ENCODE peak calls at places on chromosomes 3 and 15, in eight cellular contexts. E, V, Q, M, J, C, S and U are unnamed samples.

GRCh38 chr3:40780801-40781406 is 256.1 kb downstream of the ZNF621 start:
- DNase-seq in E (no peak), V (no peak), Q (no peak), M (no peak), J (no peak), C (no peak), S (peak), U (no peak)

GRCh38 chr3:195119461-195120198 is 151.3 kb downstream of the XXYLT1 start:
- DNase-seq in E (peak), V (no peak), Q (no peak), M (no peak), J (no peak), C (no peak), S (no peak), U (peak)

GRCh38 chr15:53378096-53378620 is 381.3 kb downstream of the WDR72 start:
- DNase-seq in E (no peak), V (no peak), Q (no peak), M (no peak), J (no peak), C (no peak), S (no peak), U (no peak)

GRCh38 chr3:110881069-110881468 is 190.5 kb upstream of the NECTIN3 start:
- DNase-seq in E (no peak), V (no peak), Q (peak), M (no peak), J (peak), C (no peak), S (peak), U (no peak)

GRCh38 chr3:52314495-52314894 is 1.6 kb upstream of the DNAH1 start:
- DNase-seq in E (no peak), V (peak), Q (no peak), M (no peak), J (no peak), C (no peak), S (no peak), U (no peak)

GRCh38 chr15:25170113-25170731 is 215.4 kb downstream of the SNRPN start:
- DNase-seq in E (no peak), V (peak), Q (no peak), M (no peak), J (no peak), C (no peak), S (peak), U (no peak)

GRCh38 chr15:60407406-60407805 is 9.6 kb upstream of the ANXA2 start:
- DNase-seq in E (no peak), V (no peak), Q (no peak), M (no peak), J (no peak), C (no peak), S (no peak), U (no peak)

GRCh38 chr3:86990171-86990733 is 697 bp downstream of the VGLL3 start:
- DNase-seq in E (no peak), V (no peak), Q (peak), M (peak), J (no peak), C (peak), S (peak), U (no peak)

GRCh38 chr3:119841808-119842471 is 60.0 kb downstream of the NR1I2 start:
- DNase-seq in E (no peak), V (no peak), Q (no peak), M (no peak), J (no peak), C (no peak), S (no peak), U (no peak)

GRCh38 chr3:59968510-59968909 is 918.7 kb upstream of the CFAP20DC start:
- DNase-seq in E (no peak), V (no peak), Q (no peak), M (no peak), J (no peak), C (no peak), S (no peak), U (no peak)

GRCh38 chr15:83030021-83030420 is 18.6 kb upstream of the C15orf40 start:
- DNase-seq in E (no peak), V (no peak), Q (no peak), M (no peak), J (no peak), C (no peak), S (no peak), U (no peak)

GRCh38 chr3:184773341-184774186 is 38.4 kb upstream of the VPS8 start:
- DNase-seq in E (no peak), V (no peak), Q (no peak), M (no peak), J (no peak), C (no peak), S (peak), U (no peak)

GRCh38 chr3:159804726-159805410 is 183.8 kb upstream of the IL12A start:
- DNase-seq in E (no peak), V (peak), Q (peak), M (peak), J (peak), C (peak), S (peak), U (no peak)

GRCh38 chr3:60633644-60634043 is 617.6 kb downstream of the FHIT start:
- DNase-seq in E (no peak), V (no peak), Q (no peak), M (no peak), J (no peak), C (no peak), S (no peak), U (no peak)

GRCh38 chr15:99998661-99999101 is 265.4 kb upstream of the LYSMD4 start:
- DNase-seq in E (peak), V (no peak), Q (no peak), M (no peak), J (no peak), C (no peak), S (no peak), U (no peak)

GRCh38 chr3:134369231-134369741 is 5.0 kb downstream of the AMOTL2 start:
- DNase-seq in E (no peak), V (no peak), Q (no peak), M (no peak), J (no peak), C (no peak), S (peak), U (no peak)

GRCh38 chr3:107452436-107452835 is 70.3 kb upstream of the BBX start:
- DNase-seq in E (no peak), V (no peak), Q (no peak), M (no peak), J (no peak), C (no peak), S (no peak), U (no peak)

GRCh38 chr3:101995371-101996046 is 146.2 kb downstream of the NFKBIZ start:
- DNase-seq in E (no peak), V (no peak), Q (no peak), M (no peak), J (no peak), C (no peak), S (no peak), U (peak)

GRCh38 chr3:73563896-73564582 is 60.7 kb downstream of the PDZRN3 start:
- DNase-seq in E (peak), V (no peak), Q (no peak), M (no peak), J (no peak), C (no peak), S (no peak), U (no peak)

GRCh38 chr15:99566157-99566900 is 545 bp downstream of the MEF2A start:
- DNase-seq in E (no peak), V (peak), Q (no peak), M (peak), J (peak), C (peak), S (peak), U (no peak)

GRCh38 chr3:175558261-175558660 is 699.1 kb downstream of the NAALADL2 start:
- DNase-seq in E (no peak), V (no peak), Q (no peak), M (no peak), J (no peak), C (no peak), S (no peak), U (no peak)

GRCh38 chr3:186394566-186395217 is 32.7 kb upstream of the DGKG start:
- DNase-seq in E (no peak), V (no peak), Q (no peak), M (no peak), J (no peak), C (no peak), S (no peak), U (no peak)

GRCh38 chr3:115671761-115672455 is 48.6 kb downstream of the GAP43 start:
- DNase-seq in E (no peak), V (no peak), Q (no peak), M (no peak), J (peak), C (no peak), S (no peak), U (no peak)

GRCh38 chr3:52481819-52482521 is 13.2 kb upstream of the STAB1 start:
- DNase-seq in E (no peak), V (no peak), Q (no peak), M (no peak), J (no peak), C (no peak), S (no peak), U (no peak)

GRCh38 chr3:194344012-194344411 is 7.1 kb downstream of the CPN2 start:
- DNase-seq in E (no peak), V (no peak), Q (peak), M (peak), J (peak), C (peak), S (peak), U (no peak)

GRCh38 chr3:148318240-148318639 is 379.5 kb upstream of the AGTR1 start:
- DNase-seq in E (no peak), V (no peak), Q (no peak), M (no peak), J (no peak), C (no peak), S (no peak), U (no peak)

GRCh38 chr3:148319960-148320359 is 377.7 kb upstream of the AGTR1 start:
- DNase-seq in E (no peak), V (no peak), Q (no peak), M (no peak), J (no peak), C (no peak), S (no peak), U (no peak)

GRCh38 chr3:148315756-148316155 is 381.9 kb upstream of the AGTR1 start:
- DNase-seq in E (no peak), V (no peak), Q (no peak), M (no peak), J (no peak), C (no peak), S (no peak), U (no peak)

GRCh38 chr3:148319161-148319915 is 378.4 kb upstream of the AGTR1 start:
- DNase-seq in E (no peak), V (peak), Q (no peak), M (no peak), J (peak), C (peak), S (no peak), U (peak)
- TF ChIP-seq CTCF in E (no peak), V (no peak), Q (no peak), M (no peak), J (no peak), C (no peak), S (no peak), U (no peak)

GRCh38 chr15:57610130-57610529 is 18.4 kb downstream of the MYZAP start:
- DNase-seq in E (peak), V (no peak), Q (peak), M (no peak), J (no peak), C (no peak), S (peak), U (no peak)

GRCh38 chr15:57606816-57607215 is 15.1 kb downstream of the MYZAP start:
- DNase-seq in E (no peak), V (no peak), Q (no peak), M (no peak), J (no peak), C (no peak), S (no peak), U (no peak)

GRCh38 chr15:57611119-57611518 is 19.4 kb downstream of the MYZAP start:
- DNase-seq in E (no peak), V (no peak), Q (no peak), M (no peak), J (no peak), C (no peak), S (no peak), U (no peak)

GRCh38 chr15:57607570-57608000 is 15.9 kb downstream of the MYZAP start:
- DNase-seq in E (peak), V (peak), Q (peak), M (no peak), J (no peak), C (no peak), S (no peak), U (no peak)

GRCh38 chr15:57611938-57612337 is 20.2 kb downstream of the MYZAP start:
- DNase-seq in E (peak), V (no peak), Q (peak), M (no peak), J (no peak), C (no peak), S (peak), U (no peak)
- TF ChIP-seq CTCF in E (peak), V (no peak), Q (no peak), M (peak), J (no peak), C (no peak), S (peak), U (no peak)

GRCh38 chr15:91142097-91142744 is 42.2 kb downstream of the SV2B start:
- DNase-seq in E (no peak), V (no peak), Q (no peak), M (no peak), J (peak), C (no peak), S (no peak), U (no peak)
- TF ChIP-seq CTCF in E (peak), V (peak), Q (no peak), M (peak), J (peak), C (peak), S (no peak), U (no peak)

GRCh38 chr3:50342818-50343633 is 2.4 kb upstream of the RASSF1 start:
- DNase-seq in E (no peak), V (no peak), Q (no peak), M (no peak), J (no peak), C (no peak), S (no peak), U (no peak)
- TF ChIP-seq CTCF in E (no peak), V (no peak), Q (no peak), M (peak), J (no peak), C (no peak), S (no peak), U (no peak)

DNA sequence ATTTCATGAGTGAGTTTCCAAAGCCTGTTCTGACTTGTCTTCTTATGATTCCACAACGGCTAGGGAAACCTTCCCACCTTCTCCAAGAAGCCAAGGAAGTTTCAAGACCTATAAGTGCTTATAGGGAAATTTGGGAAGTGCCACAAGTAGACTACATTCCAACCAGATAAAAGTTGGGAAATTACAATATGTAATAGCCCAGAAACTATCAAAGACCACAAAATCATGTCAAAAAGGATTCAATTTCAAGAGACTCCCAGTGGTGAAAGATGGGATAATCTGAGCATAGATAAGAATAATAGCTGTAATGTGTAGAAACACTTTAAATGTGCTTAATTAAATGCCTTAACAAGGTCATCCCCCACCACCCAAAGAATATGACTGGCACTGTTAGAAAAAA is 169.2 kb upstream of the SLC2A2 start:
- DNase-seq in E (no peak), V (no peak), Q (no peak), M (no peak), J (no peak), C (no peak), S (no peak), U (no peak)
- TF ChIP-seq CTCF in E (no peak), V (no peak), Q (no peak), M (peak), J (no peak), C (no peak), S (no peak), U (no peak)

GRCh38 chr3:150747909-150748568 is 14.9 kb downstream of the SIAH2 start:
- DNase-seq in E (no peak), V (no peak), Q (no peak), M (no peak), J (no peak), C (no peak), S (no peak), U (no peak)

GRCh38 chr3:150745832-150746231 is 17.1 kb downstream of the SIAH2 start:
- DNase-seq in E (no peak), V (no peak), Q (no peak), M (no peak), J (no peak), C (no peak), S (no peak), U (no peak)

GRCh38 chr3:150748648-150749047 is 14.3 kb downstream of the SIAH2 start:
- DNase-seq in E (no peak), V (no peak), Q (no peak), M (no peak), J (no peak), C (no peak), S (no peak), U (no peak)

GRCh38 chr3:150749218-150749617 is 13.8 kb downstream of the SIAH2 start:
- DNase-seq in E (no peak), V (no peak), Q (no peak), M (no peak), J (no peak), C (no peak), S (no peak), U (no peak)

GRCh38 chr3:150746791-150747590 is 16.0 kb downstream of the SIAH2 start:
- DNase-seq in E (no peak), V (no peak), Q (no peak), M (peak), J (no peak), C (no peak), S (no peak), U (no peak)
- TF ChIP-seq CTCF in E (no peak), V (no peak), Q (no peak), M (peak), J (no peak), C (no peak), S (no peak), U (no peak)

GRCh38 chr15:81118361-81118760 is 15.7 kb upstream of the CFAP161 start:
- DNase-seq in E (no peak), V (no peak), Q (no peak), M (no peak), J (no peak), C (no peak), S (peak), U (no peak)
- TF ChIP-seq CTCF in E (no peak), V (no peak), Q (no peak), M (no peak), J (no peak), C (no peak), S (no peak), U (no peak)

GRCh38 chr3:183188895-183189462 is 26.4 kb upstream of the LAMP3 start:
- DNase-seq in E (no peak), V (peak), Q (no peak), M (no peak), J (peak), C (peak), S (peak), U (no peak)
- TF ChIP-seq CTCF in E (peak), V (peak), Q (no peak), M (peak), J (peak), C (peak), S (peak), U (peak)

DNA sequence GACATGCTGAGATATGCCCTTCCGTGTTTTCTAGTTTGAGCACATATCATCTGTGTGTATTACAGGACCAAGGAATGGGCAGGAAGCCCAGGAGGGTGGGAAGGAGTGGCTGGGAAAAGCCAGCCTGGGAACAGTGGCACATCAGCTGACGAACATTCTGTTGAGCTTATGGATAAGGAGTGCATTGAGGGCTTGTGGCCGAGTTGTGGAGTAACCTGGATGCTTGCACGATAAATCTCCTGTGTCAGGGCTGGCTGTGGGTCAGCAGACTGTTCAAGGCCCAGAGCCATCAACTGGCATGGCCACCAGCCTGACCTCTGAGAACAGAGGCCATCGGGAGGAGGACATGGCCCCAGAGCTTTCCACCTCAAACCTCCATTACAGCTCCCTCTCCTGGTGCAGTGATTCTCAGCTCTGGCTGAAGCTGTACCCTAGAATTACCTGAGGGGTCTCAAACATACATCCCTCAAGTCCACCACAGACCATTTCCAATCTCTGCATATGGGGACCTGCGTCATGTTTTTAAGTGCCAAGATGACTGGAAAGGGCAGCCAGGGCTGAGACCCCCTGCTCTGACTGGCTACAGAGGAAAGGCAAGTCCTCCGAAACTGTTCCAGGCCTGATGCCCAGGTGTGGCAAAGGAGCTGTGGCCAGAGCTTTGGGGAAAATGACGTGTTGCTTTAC is 4.8 kb upstream of the VILL start:
- DNase-seq in E (no peak), V (no peak), Q (peak), M (no peak), J (no peak), C (no peak), S (no peak), U (no peak)
- TF ChIP-seq CTCF in E (no peak), V (no peak), Q (no peak), M (no peak), J (no peak), C (no peak), S (no peak), U (no peak)